ENCODE peak calls at places on chromosomes 2 and 18, in seven cellular contexts. Y is HCT116; F is Jurkat, Clone E6-1; Q is fibroblast of lung; J is astrocyte of the spinal cord; P is pancreas; X is tibial artery. H is an unnamed sample.

GRCh38 chr2:46812381-46813024 is 103.1 kb downstream of the MCFD2 start:
- DNase-seq in Y (no peak), F (no peak), Q (peak), J (peak), P (no peak), X (peak), H (no peak)

GRCh38 chr2:98580656-98581284 is 27.5 kb downstream of the COA5 start:
- DNase-seq in Y (no peak), F (no peak), Q (no peak), J (no peak), P (no peak), X (no peak), H (no peak)

GRCh38 chr18:59802031-59802430 is 97.8 kb upstream of the PMAIP1 start:
- DNase-seq in Y (no peak), F (no peak), Q (no peak), J (no peak), P (no peak), X (no peak), H (no peak)

GRCh38 chr18:50875966-50876536 is 2.9 kb upstream of the ME2 start:
- DNase-seq in Y (no peak), F (no peak), Q (no peak), J (no peak), P (no peak), X (no peak), H (peak)

GRCh38 chr2:48860391-48860790 is 104.9 kb upstream of the LHCGR start:
- DNase-seq in Y (no peak), F (no peak), Q (no peak), J (no peak), P (no peak), X (no peak), H (no peak)

GRCh38 chr2:237207641-237208040 is 122.0 kb downstream of the COPS8 start:
- DNase-seq in Y (no peak), F (no peak), Q (peak), J (no peak), P (peak), X (peak), H (no peak)

GRCh38 chr18:10230072-10230471 is 224.4 kb upstream of the APCDD1 start:
- DNase-seq in Y (peak), F (no peak), Q (peak), J (peak), P (no peak), X (no peak), H (peak)

GRCh38 chr18:62964432-62964831 is 249.1 kb downstream of the PHLPP1 start:
- DNase-seq in Y (no peak), F (no peak), Q (no peak), J (no peak), P (no peak), X (no peak), H (no peak)

GRCh38 chr2:63872571-63873328 is 31.1 kb downstream of the UGP2 start:
- DNase-seq in Y (no peak), F (peak), Q (no peak), J (no peak), P (no peak), X (no peak), H (no peak)

GRCh38 chr2:216807861-216808272 is 52.0 kb downstream of the TNP1 start:
- DNase-seq in Y (no peak), F (no peak), Q (no peak), J (peak), P (no peak), X (no peak), H (no peak)

GRCh38 chr2:162390801-162391200 is 46.9 kb downstream of the GCA start:
- DNase-seq in Y (no peak), F (no peak), Q (no peak), J (no peak), P (no peak), X (no peak), H (no peak)

GRCh38 chr2:221943078-221943810 is 355.6 kb downstream of the PAX3 start:
- DNase-seq in Y (no peak), F (no peak), Q (peak), J (peak), P (peak), X (peak), H (no peak)

H was measured in ELF-1.